ENCODE peak calls at places on chromosomes 12 and 14, in seven cellular contexts. One of them, this sample, is unnamed.

GRCh38 chr12:22083167-22083566 is 37.1 kb downstream of the CMAS start:
- DNase-seq in NCI-H1092: no peak
- DNase-seq in activated naive CD8-positive, alpha-beta T cell treated with anti-CD3 and anti-CD28 coated beads, Interleukin-2, amount 50 U/mL, for 16 hours: no peak
- DNase-seq in NCI-H2081: peak
- DNase-seq in EL: peak
- DNase-seq in H4: no peak
- DNase-seq in NCI-H2171: no peak
- DNase-seq in this sample: no peak

GRCh38 chr12:52741378-52742195 is 35.6 kb downstream of the KRT76 start:
- DNase-seq in NCI-H1092: no peak
- DNase-seq in activated naive CD8-positive, alpha-beta T cell treated with anti-CD3 and anti-CD28 coated beads, Interleukin-2, amount 50 U/mL, for 16 hours: peak
- DNase-seq in NCI-H2081: no peak
- DNase-seq in EL: peak
- DNase-seq in H4: peak
- DNase-seq in NCI-H2171: peak
- DNase-seq in this sample: no peak

GRCh38 chr14:79629891-79630560 is 581.3 kb downstream of the DIO2 start:
- DNase-seq in NCI-H1092: no peak
- DNase-seq in activated naive CD8-positive, alpha-beta T cell treated with anti-CD3 and anti-CD28 coated beads, Interleukin-2, amount 50 U/mL, for 16 hours: no peak
- DNase-seq in NCI-H2081: no peak
- DNase-seq in EL: peak
- DNase-seq in H4: peak
- DNase-seq in NCI-H2171: no peak
- DNase-seq in this sample: no peak

GRCh38 chr12:41745593-41745992 is 399.1 kb downstream of the GXYLT1 start:
- DNase-seq in NCI-H1092: no peak
- DNase-seq in activated naive CD8-positive, alpha-beta T cell treated with anti-CD3 and anti-CD28 coated beads, Interleukin-2, amount 50 U/mL, for 16 hours: no peak
- DNase-seq in NCI-H2081: no peak
- DNase-seq in EL: no peak
- DNase-seq in H4: no peak
- DNase-seq in NCI-H2171: no peak
- DNase-seq in this sample: no peak

GRCh38 chr14:32710351-32711102 is 228.2 kb upstream of the NPAS3 start:
- DNase-seq in NCI-H1092: no peak
- DNase-seq in activated naive CD8-positive, alpha-beta T cell treated with anti-CD3 and anti-CD28 coated beads, Interleukin-2, amount 50 U/mL, for 16 hours: no peak
- DNase-seq in NCI-H2081: no peak
- DNase-seq in EL: no peak
- DNase-seq in H4: peak
- DNase-seq in NCI-H2171: no peak
- DNase-seq in this sample: no peak

GRCh38 chr14:64089920-64090319 is 204.3 kb downstream of the ESR2 start:
- DNase-seq in NCI-H1092: no peak
- DNase-seq in activated naive CD8-positive, alpha-beta T cell treated with anti-CD3 and anti-CD28 coated beads, Interleukin-2, amount 50 U/mL, for 16 hours: no peak
- DNase-seq in NCI-H2081: peak
- DNase-seq in EL: no peak
- DNase-seq in H4: no peak
- DNase-seq in NCI-H2171: no peak
- DNase-seq in this sample: no peak

GRCh38 chr12:57001448-57001906 is 4.9 kb downstream of the ZBTB39 start:
- DNase-seq in NCI-H1092: no peak
- DNase-seq in activated naive CD8-positive, alpha-beta T cell treated with anti-CD3 and anti-CD28 coated beads, Interleukin-2, amount 50 U/mL, for 16 hours: peak
- DNase-seq in NCI-H2081: peak
- DNase-seq in EL: peak
- DNase-seq in H4: peak
- DNase-seq in NCI-H2171: no peak
- DNase-seq in this sample: no peak

GRCh38 chr12:91317324-91317723 is 134.7 kb upstream of the DCN start:
- DNase-seq in NCI-H1092: no peak
- DNase-seq in activated naive CD8-positive, alpha-beta T cell treated with anti-CD3 and anti-CD28 coated beads, Interleukin-2, amount 50 U/mL, for 16 hours: no peak
- DNase-seq in NCI-H2081: no peak
- DNase-seq in EL: no peak
- DNase-seq in H4: no peak
- DNase-seq in NCI-H2171: no peak
- DNase-seq in this sample: no peak

GRCh38 chr12:46387697-46388096 is 15.1 kb upstream of the SLC38A2 start:
- DNase-seq in NCI-H1092: no peak
- DNase-seq in activated naive CD8-positive, alpha-beta T cell treated with anti-CD3 and anti-CD28 coated beads, Interleukin-2, amount 50 U/mL, for 16 hours: no peak
- DNase-seq in NCI-H2081: no peak
- DNase-seq in EL: no peak
- DNase-seq in H4: no peak
- DNase-seq in NCI-H2171: no peak
- DNase-seq in this sample: no peak

GRCh38 chr14:36791402-36791801 is 129.7 kb downstream of the PAX9 start:
- DNase-seq in NCI-H1092: no peak
- DNase-seq in activated naive CD8-positive, alpha-beta T cell treated with anti-CD3 and anti-CD28 coated beads, Interleukin-2, amount 50 U/mL, for 16 hours: no peak
- DNase-seq in NCI-H2081: peak
- DNase-seq in EL: no peak
- DNase-seq in H4: no peak
- DNase-seq in NCI-H2171: no peak
- DNase-seq in this sample: no peak

GRCh38 chr14:76904100-76904739 is 78.0 kb downstream of the LRRC74A start:
- DNase-seq in NCI-H1092: no peak
- DNase-seq in activated naive CD8-positive, alpha-beta T cell treated with anti-CD3 and anti-CD28 coated beads, Interleukin-2, amount 50 U/mL, for 16 hours: no peak
- DNase-seq in NCI-H2081: no peak
- DNase-seq in EL: peak
- DNase-seq in H4: peak
- DNase-seq in NCI-H2171: no peak
- DNase-seq in this sample: no peak

GRCh38 chr12:56602239-56602638 is 27.9 kb downstream of the BAZ2A start:
- DNase-seq in NCI-H1092: no peak
- DNase-seq in activated naive CD8-positive, alpha-beta T cell treated with anti-CD3 and anti-CD28 coated beads, Interleukin-2, amount 50 U/mL, for 16 hours: no peak
- DNase-seq in NCI-H2081: no peak
- DNase-seq in EL: no peak
- DNase-seq in H4: no peak
- DNase-seq in NCI-H2171: no peak
- DNase-seq in this sample: no peak

GRCh38 chr12:25653487-25654175 is 100.5 kb upstream of the LMNTD1 start:
- DNase-seq in NCI-H1092: no peak
- DNase-seq in activated naive CD8-positive, alpha-beta T cell treated with anti-CD3 and anti-CD28 coated beads, Interleukin-2, amount 50 U/mL, for 16 hours: no peak
- DNase-seq in NCI-H2081: no peak
- DNase-seq in EL: no peak
- DNase-seq in H4: no peak
- DNase-seq in NCI-H2171: no peak
- DNase-seq in this sample: peak

GRCh38 chr14:100070310-100070709 is 5.1 kb downstream of the EVL start:
- DNase-seq in NCI-H1092: no peak
- DNase-seq in activated naive CD8-positive, alpha-beta T cell treated with anti-CD3 and anti-CD28 coated beads, Interleukin-2, amount 50 U/mL, for 16 hours: no peak
- DNase-seq in NCI-H2081: no peak
- DNase-seq in EL: no peak
- DNase-seq in H4: no peak
- DNase-seq in NCI-H2171: no peak
- DNase-seq in this sample: no peak

GRCh38 chr12:59113831-59114273 is 193.5 kb upstream of the LRIG3 start:
- DNase-seq in NCI-H1092: peak
- DNase-seq in activated naive CD8-positive, alpha-beta T cell treated with anti-CD3 and anti-CD28 coated beads, Interleukin-2, amount 50 U/mL, for 16 hours: no peak
- DNase-seq in NCI-H2081: peak
- DNase-seq in EL: peak
- DNase-seq in H4: peak
- DNase-seq in NCI-H2171: peak
- DNase-seq in this sample: peak

GRCh38 chr12:121403721-121404120 is 3.8 kb downstream of the RNF34 start:
- DNase-seq in NCI-H1092: no peak
- DNase-seq in activated naive CD8-positive, alpha-beta T cell treated with anti-CD3 and anti-CD28 coated beads, Interleukin-2, amount 50 U/mL, for 16 hours: no peak
- DNase-seq in NCI-H2081: no peak
- DNase-seq in EL: no peak
- DNase-seq in H4: no peak
- DNase-seq in NCI-H2171: no peak
- DNase-seq in this sample: no peak

GRCh38 chr12:132291402-132292175 is 37.8 kb downstream of the GALNT9 start:
- DNase-seq in NCI-H1092: no peak
- DNase-seq in activated naive CD8-positive, alpha-beta T cell treated with anti-CD3 and anti-CD28 coated beads, Interleukin-2, amount 50 U/mL, for 16 hours: no peak
- DNase-seq in NCI-H2081: no peak
- DNase-seq in EL: no peak
- DNase-seq in H4: no peak
- DNase-seq in NCI-H2171: no peak
- DNase-seq in this sample: no peak

GRCh38 chr12:117084405-117085317 is 14.6 kb downstream of the TESC start:
- DNase-seq in NCI-H1092: no peak
- DNase-seq in activated naive CD8-positive, alpha-beta T cell treated with anti-CD3 and anti-CD28 coated beads, Interleukin-2, amount 50 U/mL, for 16 hours: no peak
- DNase-seq in NCI-H2081: no peak
- DNase-seq in EL: no peak
- DNase-seq in H4: no peak
- DNase-seq in NCI-H2171: no peak
- DNase-seq in this sample: no peak

GRCh38 chr12:117111386-117112267 is 12.4 kb upstream of the TESC start:
- DNase-seq in NCI-H1092: peak
- DNase-seq in activated naive CD8-positive, alpha-beta T cell treated with anti-CD3 and anti-CD28 coated beads, Interleukin-2, amount 50 U/mL, for 16 hours: no peak
- DNase-seq in NCI-H2081: peak
- DNase-seq in EL: no peak
- DNase-seq in H4: no peak
- DNase-seq in NCI-H2171: peak
- DNase-seq in this sample: no peak

GRCh38 chr12:46553266-46553665 is 180.7 kb upstream of the SLC38A2 start:
- DNase-seq in NCI-H1092: no peak
- DNase-seq in activated naive CD8-positive, alpha-beta T cell treated with anti-CD3 and anti-CD28 coated beads, Interleukin-2, amount 50 U/mL, for 16 hours: no peak
- DNase-seq in NCI-H2081: no peak
- DNase-seq in EL: peak
- DNase-seq in H4: peak
- DNase-seq in NCI-H2171: no peak
- DNase-seq in this sample: no peak

GRCh38 chr14:22542360-22542759 is 46.7 kb downstream of the DAD1 start:
- DNase-seq in NCI-H1092: no peak
- DNase-seq in activated naive CD8-positive, alpha-beta T cell treated with anti-CD3 and anti-CD28 coated beads, Interleukin-2, amount 50 U/mL, for 16 hours: no peak
- DNase-seq in NCI-H2081: no peak
- DNase-seq in EL: no peak
- DNase-seq in H4: no peak
- DNase-seq in NCI-H2171: no peak
- DNase-seq in this sample: no peak

GRCh38 chr12:131436922-131437705 is 273.8 kb upstream of the SFSWAP start:
- DNase-seq in NCI-H1092: no peak
- DNase-seq in activated naive CD8-positive, alpha-beta T cell treated with anti-CD3 and anti-CD28 coated beads, Interleukin-2, amount 50 U/mL, for 16 hours: no peak
- DNase-seq in NCI-H2081: no peak
- DNase-seq in EL: no peak
- DNase-seq in H4: no peak
- DNase-seq in NCI-H2171: peak
- DNase-seq in this sample: no peak

GRCh38 chr12:81797100-81797499 is 38.0 kb upstream of the PPFIA2 start:
- DNase-seq in NCI-H1092: no peak
- DNase-seq in activated naive CD8-positive, alpha-beta T cell treated with anti-CD3 and anti-CD28 coated beads, Interleukin-2, amount 50 U/mL, for 16 hours: no peak
- DNase-seq in NCI-H2081: peak
- DNase-seq in EL: peak
- DNase-seq in H4: peak
- DNase-seq in NCI-H2171: no peak
- DNase-seq in this sample: no peak

GRCh38 chr14:64178814-64179213 is 115.4 kb downstream of the ESR2 start:
- DNase-seq in NCI-H1092: no peak
- DNase-seq in activated naive CD8-positive, alpha-beta T cell treated with anti-CD3 and anti-CD28 coated beads, Interleukin-2, amount 50 U/mL, for 16 hours: no peak
- DNase-seq in NCI-H2081: no peak
- DNase-seq in EL: no peak
- DNase-seq in H4: no peak
- DNase-seq in NCI-H2171: no peak
- DNase-seq in this sample: no peak

GRCh38 chr12:46933947-46934346 is 108.2 kb upstream of the SLC38A4 start:
- DNase-seq in NCI-H1092: no peak
- DNase-seq in activated naive CD8-positive, alpha-beta T cell treated with anti-CD3 and anti-CD28 coated beads, Interleukin-2, amount 50 U/mL, for 16 hours: no peak
- DNase-seq in NCI-H2081: peak
- DNase-seq in EL: peak
- DNase-seq in H4: peak
- DNase-seq in NCI-H2171: no peak
- DNase-seq in this sample: no peak

GRCh38 chr14:104144911-104145825 is 6.8 kb downstream of the KIF26A start:
- DNase-seq in NCI-H1092: no peak
- DNase-seq in activated naive CD8-positive, alpha-beta T cell treated with anti-CD3 and anti-CD28 coated beads, Interleukin-2, amount 50 U/mL, for 16 hours: no peak
- DNase-seq in NCI-H2081: no peak
- DNase-seq in EL: no peak
- DNase-seq in H4: no peak
- DNase-seq in NCI-H2171: no peak
- DNase-seq in this sample: no peak

GRCh38 chr12:101018540-101018939 is 191.5 kb downstream of the SLC5A8 start:
- DNase-seq in NCI-H1092: no peak
- DNase-seq in activated naive CD8-positive, alpha-beta T cell treated with anti-CD3 and anti-CD28 coated beads, Interleukin-2, amount 50 U/mL, for 16 hours: no peak
- DNase-seq in NCI-H2081: no peak
- DNase-seq in EL: peak
- DNase-seq in H4: peak
- DNase-seq in NCI-H2171: no peak
- DNase-seq in this sample: no peak

GRCh38 chr12:70908978-70909377 is 11.6 kb downstream of the PTPRR start:
- DNase-seq in NCI-H1092: no peak
- DNase-seq in activated naive CD8-positive, alpha-beta T cell treated with anti-CD3 and anti-CD28 coated beads, Interleukin-2, amount 50 U/mL, for 16 hours: no peak
- DNase-seq in NCI-H2081: no peak
- DNase-seq in EL: no peak
- DNase-seq in H4: no peak
- DNase-seq in NCI-H2171: no peak
- DNase-seq in this sample: no peak

GRCh38 chr14:80930836-80931389 is 10.6 kb downstream of the CEP128 start:
- DNase-seq in NCI-H1092: no peak
- DNase-seq in activated naive CD8-positive, alpha-beta T cell treated with anti-CD3 and anti-CD28 coated beads, Interleukin-2, amount 50 U/mL, for 16 hours: no peak
- DNase-seq in NCI-H2081: no peak
- DNase-seq in EL: peak
- DNase-seq in H4: peak
- DNase-seq in NCI-H2171: no peak
- DNase-seq in this sample: no peak

GRCh38 chr12:67413577-67413976 is 144.4 kb downstream of the CAND1 start:
- DNase-seq in NCI-H1092: no peak
- DNase-seq in activated naive CD8-positive, alpha-beta T cell treated with anti-CD3 and anti-CD28 coated beads, Interleukin-2, amount 50 U/mL, for 16 hours: no peak
- DNase-seq in NCI-H2081: no peak
- DNase-seq in EL: peak
- DNase-seq in H4: no peak
- DNase-seq in NCI-H2171: no peak
- DNase-seq in this sample: no peak

GRCh38 chr12:96436366-96437295 is 36.4 kb upstream of the CDK17 start:
- DNase-seq in NCI-H1092: no peak
- DNase-seq in activated naive CD8-positive, alpha-beta T cell treated with anti-CD3 and anti-CD28 coated beads, Interleukin-2, amount 50 U/mL, for 16 hours: no peak
- DNase-seq in NCI-H2081: no peak
- DNase-seq in EL: no peak
- DNase-seq in H4: no peak
- DNase-seq in NCI-H2171: no peak
- DNase-seq in this sample: no peak

GRCh38 chr14:55706341-55706684 is 126.3 kb downstream of the KTN1 start:
- DNase-seq in NCI-H1092: no peak
- DNase-seq in activated naive CD8-positive, alpha-beta T cell treated with anti-CD3 and anti-CD28 coated beads, Interleukin-2, amount 50 U/mL, for 16 hours: no peak
- DNase-seq in NCI-H2081: no peak
- DNase-seq in EL: no peak
- DNase-seq in H4: no peak
- DNase-seq in NCI-H2171: no peak
- DNase-seq in this sample: no peak

GRCh38 chr12:32248594-32249140 is 142.0 kb downstream of the BICD1 start:
- DNase-seq in NCI-H1092: no peak
- DNase-seq in activated naive CD8-positive, alpha-beta T cell treated with anti-CD3 and anti-CD28 coated beads, Interleukin-2, amount 50 U/mL, for 16 hours: no peak
- DNase-seq in NCI-H2081: no peak
- DNase-seq in EL: peak
- DNase-seq in H4: no peak
- DNase-seq in NCI-H2171: peak
- DNase-seq in this sample: no peak

GRCh38 chr14:27026097-27026496 is 428.3 kb upstream of the NOVA1 start:
- DNase-seq in NCI-H1092: no peak
- DNase-seq in activated naive CD8-positive, alpha-beta T cell treated with anti-CD3 and anti-CD28 coated beads, Interleukin-2, amount 50 U/mL, for 16 hours: no peak
- DNase-seq in NCI-H2081: no peak
- DNase-seq in EL: no peak
- DNase-seq in H4: no peak
- DNase-seq in NCI-H2171: no peak
- DNase-seq in this sample: no peak

GRCh38 chr14:106843376-106843775 is 1317.0 kb downstream of the TMEM121 start:
- DNase-seq in NCI-H1092: no peak
- DNase-seq in activated naive CD8-positive, alpha-beta T cell treated with anti-CD3 and anti-CD28 coated beads, Interleukin-2, amount 50 U/mL, for 16 hours: no peak
- DNase-seq in NCI-H2081: no peak
- DNase-seq in EL: no peak
- DNase-seq in H4: no peak
- DNase-seq in NCI-H2171: no peak
- DNase-seq in this sample: no peak

GRCh38 chr14:77979666-77980351 is 179.9 kb downstream of the ADCK1 start:
- DNase-seq in NCI-H1092: no peak
- DNase-seq in activated naive CD8-positive, alpha-beta T cell treated with anti-CD3 and anti-CD28 coated beads, Interleukin-2, amount 50 U/mL, for 16 hours: no peak
- DNase-seq in NCI-H2081: no peak
- DNase-seq in EL: peak
- DNase-seq in H4: peak
- DNase-seq in NCI-H2171: no peak
- DNase-seq in this sample: peak

GRCh38 chr12:29255061-29255460 is 106.0 kb downstream of the FAR2 start:
- DNase-seq in NCI-H1092: no peak
- DNase-seq in activated naive CD8-positive, alpha-beta T cell treated with anti-CD3 and anti-CD28 coated beads, Interleukin-2, amount 50 U/mL, for 16 hours: no peak
- DNase-seq in NCI-H2081: no peak
- DNase-seq in EL: no peak
- DNase-seq in H4: no peak
- DNase-seq in NCI-H2171: no peak
- DNase-seq in this sample: no peak

GRCh38 chr14:49362916-49363315 is 223.3 kb downstream of the RPS29 start:
- DNase-seq in NCI-H1092: no peak
- DNase-seq in activated naive CD8-positive, alpha-beta T cell treated with anti-CD3 and anti-CD28 coated beads, Interleukin-2, amount 50 U/mL, for 16 hours: no peak
- DNase-seq in NCI-H2081: no peak
- DNase-seq in EL: no peak
- DNase-seq in H4: no peak
- DNase-seq in NCI-H2171: no peak
- DNase-seq in this sample: no peak

This sample was measured in nucleus accumbens.